ENCODE peak calls at places on chromosome 15, in ten cellular contexts. E, V, M, P, S, C, X, G, A and R are unnamed samples.

GRCh38 chr15:39504812-39505211 is 76.1 kb upstream of the THBS1 start:
- DNase-seq in P (no peak), E (no peak), G (no peak), V (no peak), S (no peak), X (no peak), C (no peak), M (no peak), A (no peak), R (peak)

GRCh38 chr15:55703873-55704285 is 39.1 kb downstream of the PRTG start:
- DNase-seq in C (no peak), G (no peak), M (no peak), S (no peak), V (no peak), A (no peak), P (no peak), X (no peak), E (no peak), R (peak)

GRCh38 chr15:39770748-39771689 is 11.6 kb downstream of the FSIP1 start:
- DNase-seq in A (no peak), X (no peak), E (no peak), V (no peak), P (no peak), C (no peak), G (no peak), S (no peak), M (no peak), R (peak)

GRCh38 chr15:50127255-50127777 is 8.3 kb upstream of the ATP8B4 start:
- DNase-seq in E (no peak), X (no peak), A (no peak), M (no peak), C (no peak), V (no peak), S (no peak), P (no peak), G (no peak), R (no peak)

GRCh38 chr15:90126457-90127435 is 24.5 kb upstream of the IDH2 start:
- DNase-seq in G (no peak), A (peak), V (no peak), M (no peak), E (no peak), S (no peak), X (peak), C (no peak), P (peak), R (no peak)

GRCh38 chr15:25849431-25849921 is 13.7 kb downstream of the ATP10A start:
- DNase-seq in G (no peak), X (peak), M (no peak), P (no peak), V (no peak), E (peak), S (no peak), C (no peak), A (no peak), R (peak)

GRCh38 chr15:34904527-34904926 is 65.0 kb downstream of the AQR start:
- DNase-seq in C (no peak), P (no peak), G (no peak), S (no peak), V (no peak), M (no peak), A (no peak), E (no peak), X (no peak), R (no peak)

GRCh38 chr15:63553388-63553791 is 43.8 kb upstream of the FBXL22 start:
- DNase-seq in C (no peak), S (no peak), G (no peak), E (peak), V (no peak), A (no peak), M (peak), X (peak), P (no peak), R (peak)

GRCh38 chr15:35043380-35044095 is 41.6 kb downstream of the NANOGP8 start:
- DNase-seq in S (no peak), M (no peak), P (no peak), C (no peak), V (no peak), E (no peak), X (no peak), G (no peak), A (no peak), R (no peak)

GRCh38 chr15:77901251-77901881 is 176.1 kb downstream of the TBC1D2B start:
- DNase-seq in C (no peak), S (no peak), X (no peak), V (no peak), G (no peak), E (no peak), P (peak), M (no peak), A (no peak), R (no peak)

GRCh38 chr15:35751421-35752133 is 205.6 kb upstream of the DPH6 start:
- DNase-seq in P (no peak), E (peak), S (no peak), M (peak), C (peak), A (peak), G (peak), V (peak), X (peak), R (peak)

GRCh38 chr15:87387681-87388240 is 868.8 kb downstream of the NTRK3 start:
- DNase-seq in C (no peak), P (no peak), G (no peak), A (no peak), V (no peak), S (no peak), M (no peak), X (no peak), E (no peak), R (no peak)

GRCh38 chr15:20643024-20643770 is 101.6 kb upstream of the GOLGA6L6 start:
- DNase-seq in E (no peak), M (no peak), G (no peak), X (no peak), C (no peak), S (no peak), P (no peak), A (no peak), V (no peak), R (no peak)

GRCh38 chr15:20340331-20340811 is 201.2 kb downstream of the GOLGA6L6 start:
- DNase-seq in C (no peak), A (peak), S (no peak), X (peak), V (no peak), E (no peak), G (no peak), M (peak), P (peak), R (peak)

GRCh38 chr15:41730543-41730942 is 43.7 kb upstream of the MAPKBP1 start:
- DNase-seq in V (no peak), P (no peak), G (no peak), C (no peak), E (no peak), S (no peak), X (no peak), A (no peak), M (no peak), R (no peak)

GRCh38 chr15:80207887-80208286 is 44.1 kb downstream of the CTXND1 start:
- DNase-seq in A (no peak), S (no peak), G (no peak), E (no peak), V (no peak), C (no peak), X (no peak), M (no peak), P (no peak), R (no peak)

GRCh38 chr15:58595516-58596238 is 153.8 kb downstream of the ADAM10 start:
- DNase-seq in S (no peak), A (no peak), P (no peak), V (no peak), E (no peak), G (no peak), C (no peak), M (no peak), X (no peak), R (no peak)

GRCh38 chr15:31202953-31203352 is 101.4 kb upstream of the TRPM1 start:
- DNase-seq in C (no peak), V (no peak), A (no peak), X (no peak), P (no peak), G (no peak), S (no peak), E (peak), M (no peak), R (no peak)

GRCh38 chr15:33112541-33113105 is 81.9 kb downstream of the FMN1 start:
- DNase-seq in A (no peak), S (no peak), E (no peak), C (no peak), V (no peak), X (no peak), P (no peak), G (no peak), M (no peak), R (no peak)

GRCh38 chr15:100783760-100784492 is 95.7 kb upstream of the ALDH1A3 start:
- DNase-seq in E (no peak), A (peak), C (no peak), X (no peak), S (no peak), G (no peak), P (no peak), M (no peak), V (no peak), R (no peak)

GRCh38 chr15:92898988-92899909 is 875 bp upstream of the CHD2 start:
- DNase-seq in X (no peak), S (no peak), V (no peak), G (no peak), E (no peak), C (no peak), A (no peak), M (no peak), P (no peak), R (no peak)

GRCh38 chr15:99467861-99468460 is 97.8 kb upstream of the MEF2A start:
- DNase-seq in M (no peak), A (no peak), E (no peak), C (no peak), V (no peak), G (no peak), P (no peak), S (no peak), X (no peak), R (no peak)

GRCh38 chr15:93037341-93038063 is 51.5 kb downstream of the RGMA start:
- DNase-seq in A (peak), S (no peak), P (peak), G (no peak), X (peak), M (peak), V (no peak), E (peak), C (peak), R (peak)

GRCh38 chr15:90572893-90573292 is 43.2 kb downstream of the CRTC3 start:
- DNase-seq in X (no peak), P (no peak), V (no peak), C (no peak), S (no peak), A (no peak), E (no peak), M (no peak), G (no peak), R (no peak)

GRCh38 chr15:83873966-83874365 is 220.0 kb downstream of the ADAMTSL3 start:
- DNase-seq in M (peak), S (no peak), X (no peak), A (no peak), G (no peak), C (no peak), P (no peak), V (no peak), E (no peak), R (no peak)

GRCh38 chr15:78212546-78213424 is 21.6 kb downstream of the ACSBG1 start:
- DNase-seq in A (peak), S (no peak), V (no peak), M (no peak), P (peak), X (peak), E (peak), G (no peak), C (peak), R (peak)

GRCh38 chr15:41562258-41562657 is 3.2 kb downstream of the TYRO3 start:
- DNase-seq in S (no peak), E (no peak), C (no peak), A (no peak), G (no peak), V (no peak), X (no peak), P (no peak), M (no peak), R (no peak)

GRCh38 chr15:68413363-68414255 is 18.4 kb downstream of the ITGA11 start:
- DNase-seq in V (no peak), X (peak), E (no peak), P (no peak), G (no peak), A (no peak), C (no peak), M (no peak), S (no peak), R (no peak)

GRCh38 chr15:67124111-67124510 is 58.7 kb downstream of the SMAD3 start:
- DNase-seq in X (no peak), V (no peak), G (no peak), P (peak), E (no peak), M (no peak), C (no peak), A (peak), S (no peak), R (no peak)

GRCh38 chr15:98727115-98728040 is 79.0 kb downstream of the IGF1R start:
- DNase-seq in X (peak), G (no peak), C (no peak), E (peak), M (no peak), S (no peak), A (peak), P (no peak), V (no peak), R (peak)

GRCh38 chr15:88938802-88939485 is 25.8 kb upstream of the MFGE8 start:
- DNase-seq in X (no peak), C (no peak), G (no peak), E (no peak), S (no peak), V (no peak), M (no peak), P (no peak), A (no peak), R (peak)

GRCh38 chr15:33064878-33065277 is 129.6 kb downstream of the FMN1 start:
- DNase-seq in A (no peak), V (no peak), S (no peak), C (no peak), X (no peak), P (no peak), G (no peak), M (no peak), E (no peak), R (peak)